ENCODE peak calls at places on chromosomes 2 and 18, in nine cellular contexts. C is NCI-H1092 treated with DMSO at 0.1 percent for 48 hours; M is left cardiac atrium; O is T-helper 9 cell; R is GM12865; F is epithelial cell of esophagus; K is upper lobe of right lung; H is ACHN; E is stimulated activated CD4-positive, alpha-beta T cell treated with anti-CD3 and anti-CD28 coated beads, Interleukin-4, amount 100 ng/mL, for 48 hours. G is an unnamed sample.

GRCh38 chr2:86786001-86786536 is 4.6 kb downstream of the CD8A start:
- DNase-seq in C (no peak), M (no peak), O (no peak), R (no peak), F (no peak), K (no peak), H (no peak), E (no peak), G (no peak)

GRCh38 chr2:36544638-36545338 is 53.2 kb downstream of the FEZ2 start:
- DNase-seq in C (no peak), M (no peak), O (no peak), R (no peak), F (peak), K (no peak), H (peak), E (no peak), G (no peak)

GRCh38 chr2:236162804-236163482 is 5.2 kb downstream of the GBX2 start:
- DNase-seq in C (no peak), M (no peak), O (no peak), R (no peak), F (no peak), K (peak), H (no peak), E (no peak), G (no peak)

GRCh38 chr2:55906993-55907392 is 16.6 kb downstream of the EFEMP1 start:
- DNase-seq in C (no peak), M (no peak), O (no peak), R (peak), F (no peak), K (no peak), H (no peak), E (no peak), G (no peak)

GRCh38 chr18:8478166-8478967 is 130.9 kb upstream of the RAB12 start:
- DNase-seq in C (peak), M (peak), O (peak), R (peak), F (peak), K (peak), H (peak), E (peak), G (peak)

GRCh38 chr2:11584530-11585056 is 50.7 kb downstream of the GREB1 start:
- DNase-seq in C (no peak), M (no peak), O (no peak), R (no peak), F (no peak), K (no peak), H (no peak), E (no peak), G (no peak)

GRCh38 chr18:79442508-79443221 is 46.9 kb downstream of the NFATC1 start:
- DNase-seq in C (no peak), M (no peak), O (no peak), R (no peak), F (no peak), K (no peak), H (no peak), E (no peak), G (no peak)

GRCh38 chr2:138094031-138094430 is 129.8 kb downstream of the HNMT start:
- DNase-seq in C (no peak), M (no peak), O (no peak), R (no peak), F (no peak), K (no peak), H (no peak), E (no peak), G (no peak)

GRCh38 chr2:58271826-58272225 is 30.7 kb upstream of the FANCL start:
- DNase-seq in C (no peak), M (no peak), O (no peak), R (no peak), F (no peak), K (no peak), H (no peak), E (no peak), G (no peak)

GRCh38 chr2:36376319-36376765 is 20.8 kb downstream of the CRIM1 start:
- DNase-seq in C (peak), M (peak), O (no peak), R (no peak), F (peak), K (peak), H (peak), E (no peak), G (no peak)

GRCh38 chr2:10437806-10438205 is 10.3 kb downstream of the ODC1 start:
- DNase-seq in C (no peak), M (no peak), O (no peak), R (no peak), F (no peak), K (no peak), H (no peak), E (no peak), G (no peak)

GRCh38 chr2:148978026-148978685 is 60.3 kb upstream of the LYPD6B start:
- DNase-seq in C (no peak), M (no peak), O (no peak), R (no peak), F (no peak), K (no peak), H (no peak), E (no peak), G (no peak)

GRCh38 chr18:79068299-79068945 is 772 bp upstream of the ATP9B start:
- DNase-seq in C (no peak), M (peak), O (no peak), R (peak), F (peak), K (no peak), H (no peak), E (peak), G (no peak)

GRCh38 chr2:200121931-200122330 is 166.5 kb downstream of the MAIP1 start:
- DNase-seq in C (no peak), M (no peak), O (no peak), R (no peak), F (peak), K (no peak), H (no peak), E (no peak), G (no peak)

GRCh38 chr2:120768112-120769048 is 32.7 kb downstream of the GLI2 start:
- DNase-seq in C (no peak), M (no peak), O (no peak), R (no peak), F (peak), K (peak), H (no peak), E (no peak), G (no peak)

GRCh38 chr2:238727585-238728321 is 120.1 kb upstream of the TWIST2 start:
- DNase-seq in C (no peak), M (peak), O (no peak), R (no peak), F (no peak), K (no peak), H (no peak), E (no peak), G (no peak)

GRCh38 chr2:144570566-144570965 is 50.6 kb upstream of the ZEB2 start:
- DNase-seq in C (no peak), M (no peak), O (no peak), R (no peak), F (peak), K (no peak), H (no peak), E (no peak), G (no peak)

GRCh38 chr2:146820672-146821071 is 1024.2 kb upstream of the ACVR2A start:
- DNase-seq in C (no peak), M (no peak), O (no peak), R (no peak), F (peak), K (no peak), H (peak), E (no peak), G (no peak)

GRCh38 chr18:29307231-29307630 is 1130.3 kb upstream of the CDH2 start:
- DNase-seq in C (no peak), M (no peak), O (no peak), R (no peak), F (no peak), K (no peak), H (no peak), E (no peak), G (no peak)

GRCh38 chr2:234677758-234678538 is 181.1 kb upstream of the ARL4C start:
- DNase-seq in C (no peak), M (no peak), O (no peak), R (no peak), F (peak), K (no peak), H (no peak), E (no peak), G (no peak)

GRCh38 chr2:9141706-9142460 is 64.7 kb upstream of the ASAP2 start:
- DNase-seq in C (no peak), M (no peak), O (no peak), R (no peak), F (no peak), K (no peak), H (no peak), E (no peak), G (no peak)

GRCh38 chr18:76426738-76427305 is 68.2 kb downstream of the ZNF516 start:
- DNase-seq in C (no peak), M (peak), O (no peak), R (no peak), F (peak), K (peak), H (peak), E (peak), G (peak)

GRCh38 chr2:25878361-25879132 is at the start of gene ASXL2:
- DNase-seq in C (peak), M (peak), O (peak), R (peak), F (peak), K (peak), H (peak), E (peak), G (peak)

GRCh38 chr18:61898576-61899205 is 5.9 kb upstream of the RNF152 start:
- DNase-seq in C (no peak), M (no peak), O (no peak), R (no peak), F (peak), K (no peak), H (no peak), E (no peak), G (no peak)

GRCh38 chr2:234257859-234258561 is 207.5 kb downstream of the SPP2 start:
- DNase-seq in C (peak), M (peak), O (no peak), R (no peak), F (peak), K (no peak), H (peak), E (peak), G (no peak)

GRCh38 chr2:29834624-29835023 is 86.8 kb downstream of the ALK start:
- DNase-seq in C (no peak), M (no peak), O (no peak), R (no peak), F (peak), K (no peak), H (no peak), E (no peak), G (no peak)

GRCh38 chr18:57918601-57919000 is 115.5 kb upstream of the ATP8B1 start:
- DNase-seq in C (no peak), M (no peak), O (no peak), R (no peak), F (peak), K (no peak), H (no peak), E (no peak), G (no peak)

GRCh38 chr18:79379251-79379905 is 16.4 kb upstream of the NFATC1 start:
- DNase-seq in C (no peak), M (no peak), O (no peak), R (no peak), F (no peak), K (no peak), H (no peak), E (no peak), G (no peak)

GRCh38 chr2:100845141-100845991 is 25.4 kb downstream of the NPAS2 start:
- DNase-seq in C (no peak), M (peak), O (no peak), R (no peak), F (no peak), K (no peak), H (no peak), E (no peak), G (no peak)

GRCh38 chr2:208278549-208278948 is 12.5 kb downstream of the PIKFYVE start:
- DNase-seq in C (no peak), M (no peak), O (no peak), R (no peak), F (no peak), K (no peak), H (no peak), E (no peak), G (no peak)

GRCh38 chr18:27778441-27778840 is 398.5 kb downstream of the CDH2 start:
- DNase-seq in C (peak), M (no peak), O (no peak), R (no peak), F (peak), K (no peak), H (peak), E (no peak), G (no peak)